ENCODE peak calls at places on chromosomes 16 and 17, in eight cellular contexts. E is NT2/D1, J is pancreas, X is adrenal gland, O is heart left ventricle, N is right lobe of liver, L is testis, U is adipocyte. Z is an unnamed sample. For H3K4me1, the result is how much of the 10 kb centered on the place peaks cover.

GRCh38 chr17:80485846-80486245 is 9.4 kb upstream of the NPTX1 start:
- DNase-seq in O (no peak), J (no peak), L (no peak), E (no peak), X (no peak), N (no peak), U (no peak), Z (no peak)

GRCh38 chr17:80080081-80080480 is 21.3 kb upstream of the GAA start:
- DNase-seq in N (no peak), J (no peak), U (peak), L (no peak), O (no peak), X (no peak), E (no peak), Z (no peak)

GRCh38 chr17:40284085-40284713 is 3.5 kb upstream of the CDC6 start:
- DNase-seq in E (no peak), L (no peak), U (peak), X (no peak), O (no peak), J (no peak), N (no peak), Z (no peak)

GRCh38 chr17:37750768-37751466 is 6.1 kb upstream of the HNF1B start:
- DNase-seq in L (no peak), E (no peak), N (no peak), U (no peak), J (no peak), O (no peak), X (no peak), Z (no peak)

GRCh38 chr16:83992624-83993023 is 24.6 kb downstream of the NECAB2 start:
- DNase-seq in J (peak), L (peak), X (peak), U (peak), E (no peak), O (peak), N (no peak), Z (no peak)

GRCh38 chr17:81420769-81421462 is 25.7 kb downstream of the BAHCC1 start:
- DNase-seq in L (no peak), O (peak), J (peak), U (peak), X (peak), N (no peak), E (no peak), Z (no peak)

GRCh38 chr16:49441366-49441780 is 67.8 kb downstream of the C16orf78 start:
- DNase-seq in N (peak), L (no peak), J (peak), E (no peak), X (peak), O (peak), U (peak), Z (no peak)

GRCh38 chr17:42325026-42325425 is 36.7 kb downstream of the STAT5A start:
- DNase-seq in L (no peak), J (no peak), O (no peak), X (peak), N (no peak), U (peak), E (no peak), Z (no peak)

GRCh38 chr17:50165867-50166517 is at the start of gene SGCA:
- DNase-seq in N (no peak), J (no peak), X (no peak), U (no peak), L (no peak), O (peak), E (no peak), Z (no peak)

GRCh38 chr17:29719469-29719868 is 96.8 kb upstream of the CORO6 start:
- DNase-seq in E (no peak), O (no peak), J (no peak), U (no peak), X (no peak), N (no peak), L (no peak), Z (no peak)

GRCh38 chr17:6551909-6552768 is 4.2 kb downstream of the PITPNM3 start:
- DNase-seq in J (peak), O (no peak), N (no peak), L (no peak), X (peak), U (no peak), E (no peak), Z (no peak)

GRCh38 chr17:58513391-58513912 is 986 bp downstream of the MTMR4 start:
- DNase-seq in N (no peak), X (peak), E (no peak), L (peak), O (no peak), U (no peak), J (no peak), Z (no peak)

GRCh38 chr16:72434159-72434558 is 262.2 kb upstream of the PMFBP1 start:
- DNase-seq in E (peak), J (no peak), L (no peak), O (no peak), N (no peak), U (peak), X (no peak), Z (no peak)

GRCh38 chr17:15966183-15966878 is 21.4 kb downstream of the ADORA2B start:
- DNase-seq in J (peak), X (no peak), N (no peak), U (no peak), O (no peak), L (no peak), E (peak), Z (no peak)

GRCh38 chr17:69434164-69434579 is 19.7 kb downstream of the MAP2K6 start:
- DNase-seq in E (no peak), X (no peak), J (peak), O (no peak), N (no peak), U (no peak), L (no peak), Z (no peak)

GRCh38 chr17:41211845-41212466 is 14.5 kb upstream of the KRTAP9-2 start:
- DNase-seq in N (no peak), U (peak), J (no peak), X (no peak), E (no peak), O (no peak), L (no peak), Z (no peak)

GRCh38 chr16:19804538-19805323 is 79.9 kb downstream of the GPRC5B start:
- DNase-seq in X (peak), U (no peak), O (peak), J (peak), N (peak), L (no peak), E (peak), Z (no peak)

GRCh38 chr16:4465977-4466779 is 8.2 kb downstream of the NMRAL1 start:
- DNase-seq in X (no peak), L (no peak), U (no peak), J (no peak), O (peak), E (no peak), N (no peak), Z (no peak)

GRCh38 chr17:82153745-82154375 is 55.8 kb upstream of the FASN start:
- DNase-seq in E (peak), U (peak), L (peak), J (peak), N (peak), X (peak), O (peak), Z (peak)

GRCh38 chr16:84593825-84594724 is 23.8 kb downstream of the COTL1 start:
- DNase-seq in N (no peak), O (peak), E (no peak), U (no peak), J (no peak), X (peak), L (peak), Z (no peak)

GRCh38 chr16:9151597-9151996 is 60.2 kb downstream of the HAPSTR1 start:
- DNase-seq in E (no peak), L (no peak), U (no peak), N (no peak), J (no peak), X (no peak), O (no peak), Z (no peak)

GRCh38 chr17:56125830-56126819 is 27.1 kb upstream of the ANKFN1 start:
- DNase-seq in O (no peak), U (peak), E (peak), N (no peak), X (peak), L (peak), J (peak), Z (no peak)

GRCh38 chr17:179066-179432 is 2.4 kb downstream of the DOC2B start:
- DNase-seq in L (no peak), E (no peak), J (peak), X (no peak), N (no peak), U (no peak), O (no peak), Z (no peak)

GRCh38 chr17:37131670-37132620 is 183.2 kb downstream of the AATF start:
- DNase-seq in U (no peak), O (no peak), N (no peak), X (no peak), E (no peak), L (no peak), J (no peak), Z (no peak)

GRCh38 chr16:46627746-46628145 is 6.6 kb upstream of the SHCBP1 start:
- DNase-seq in O (no peak), E (no peak), N (no peak), X (no peak), U (no peak), L (no peak), J (no peak), Z (no peak)

GRCh38 chr16:3454093-3454492 is 10.6 kb downstream of the NAA60 start:
- DNase-seq in E (no peak), J (no peak), O (no peak), X (no peak), L (peak), U (no peak), N (no peak), Z (no peak)

GRCh38 chr17:27478901-27479531 is 22.8 kb downstream of the KSR1 start:
- DNase-seq in N (no peak), O (no peak), J (no peak), X (no peak), L (no peak), U (no peak), E (no peak), Z (no peak)

GRCh38 chr17:65985571-65985970 is 206.4 kb downstream of the CEP112 start:
- DNase-seq in N (no peak), X (no peak), O (no peak), U (no peak), E (no peak), L (no peak), J (no peak), Z (no peak)

GRCh38 chr17:77516902-77517301 is 376.1 kb downstream of the SEC14L1 start:
- DNase-seq in E (no peak), L (no peak), J (no peak), X (no peak), N (no peak), O (no peak), U (peak), Z (no peak)

GRCh38 chr16:87597324-87597830 is 4.9 kb upstream of the JPH3 start:
- DNase-seq in U (no peak), N (no peak), J (no peak), L (no peak), O (no peak), X (no peak), E (no peak), Z (no peak)

GRCh38 chr16:4927661-4928060 is 9.3 kb downstream of the PPL start:
- DNase-seq in J (no peak), N (no peak), U (no peak), L (no peak), E (no peak), O (no peak), X (no peak), Z (no peak)

GRCh38 chr17:60139438-60140285 is 10.1 kb upstream of the CA4 start:
- DNase-seq in N (peak), X (peak), L (peak), U (peak), E (no peak), J (peak), O (peak), Z (peak)

GRCh38 chr17:78889525-78889924 is 13.5 kb downstream of the CEP295NL start:
- DNase-seq in U (no peak), E (no peak), O (no peak), X (peak), N (no peak), J (no peak), L (no peak), Z (no peak)

GRCh38 chr16:68257906-68258800 is 6.2 kb upstream of the SLC7A6 start:
- DNase-seq in N (no peak), L (no peak), X (peak), U (peak), E (no peak), O (no peak), J (no peak), Z (no peak)

GRCh38 chr17:78925234-78925633 is at the start of gene TIMP2:
- DNase-seq in E (no peak), L (peak), N (peak), X (peak), U (peak), O (peak), J (peak), Z (peak)

DNA sequence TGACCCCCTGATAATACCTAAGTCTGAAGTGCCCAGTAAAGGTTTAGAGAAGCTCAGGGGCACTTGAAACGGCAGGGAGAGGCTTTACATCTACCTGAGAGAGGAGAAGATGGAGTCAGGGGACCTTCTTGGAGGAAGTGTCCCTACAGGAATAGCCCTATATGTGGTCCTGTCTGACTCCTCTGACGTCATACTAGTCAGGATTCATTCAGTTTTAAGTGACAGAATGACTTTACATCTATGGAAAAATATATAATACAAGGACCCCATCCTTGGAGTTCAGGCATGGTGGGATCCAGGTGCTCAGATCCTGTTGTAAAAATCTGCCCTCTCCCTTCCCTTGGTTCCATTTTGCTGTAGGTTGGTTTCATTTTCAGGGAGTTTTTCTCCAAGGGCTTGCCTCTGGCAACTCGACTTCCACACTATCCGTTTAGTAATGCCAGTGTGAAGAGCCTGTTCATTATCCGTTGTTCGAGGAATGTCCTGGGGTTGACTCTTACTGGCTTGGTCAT is 205.6 kb downstream of the IRF8 start:
- DNase-seq in N (no peak), U (no peak), X (no peak), O (no peak), E (no peak), L (no peak), J (no peak), Z (no peak)
- H3K4me3 ChIP-seq in N (no peak), U (no peak), X (no peak), O (no peak), E (no peak), L (no peak), J (no peak), Z (no peak)

DNA sequence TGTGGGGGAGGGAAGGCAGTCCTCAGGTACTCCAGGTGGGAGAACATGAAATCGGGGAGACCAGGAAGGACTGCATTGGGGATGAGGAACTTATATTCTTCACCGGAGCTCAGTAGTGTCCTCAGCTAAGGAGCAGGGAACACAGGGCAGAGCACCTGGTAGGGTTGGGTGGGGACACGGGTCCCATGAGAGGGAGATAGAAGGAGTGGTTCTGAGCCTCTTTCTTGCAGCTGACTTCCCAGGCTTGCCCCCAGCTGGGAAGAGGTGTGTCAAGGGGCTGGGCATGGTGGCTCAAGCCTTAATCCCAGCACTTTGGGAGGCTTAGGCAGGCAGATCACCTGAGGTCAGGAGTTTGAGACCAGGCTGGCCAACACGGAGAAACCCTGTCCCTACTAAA is 2.1 kb downstream of the FHOD1 start:
- DNase-seq in U (no peak), X (no peak), N (no peak), L (no peak), O (no peak), J (no peak), E (no peak), Z (no peak)
- H3K4me1 ChIP-seq in U (half or more), X (half or more), N (under half), L (under half), O (half or more), J (under half), E (half or more), Z (under half)

GRCh38 chr17:75832652-75833400 is 11.4 kb downstream of the UNC13D start:
- DNase-seq in E (no peak), N (no peak), U (no peak), X (no peak), J (no peak), O (no peak), L (no peak), Z (no peak)
- H3K4me3 ChIP-seq in E (no peak), N (no peak), U (no peak), X (no peak), J (no peak), O (no peak), L (no peak), Z (no peak)

DNA sequence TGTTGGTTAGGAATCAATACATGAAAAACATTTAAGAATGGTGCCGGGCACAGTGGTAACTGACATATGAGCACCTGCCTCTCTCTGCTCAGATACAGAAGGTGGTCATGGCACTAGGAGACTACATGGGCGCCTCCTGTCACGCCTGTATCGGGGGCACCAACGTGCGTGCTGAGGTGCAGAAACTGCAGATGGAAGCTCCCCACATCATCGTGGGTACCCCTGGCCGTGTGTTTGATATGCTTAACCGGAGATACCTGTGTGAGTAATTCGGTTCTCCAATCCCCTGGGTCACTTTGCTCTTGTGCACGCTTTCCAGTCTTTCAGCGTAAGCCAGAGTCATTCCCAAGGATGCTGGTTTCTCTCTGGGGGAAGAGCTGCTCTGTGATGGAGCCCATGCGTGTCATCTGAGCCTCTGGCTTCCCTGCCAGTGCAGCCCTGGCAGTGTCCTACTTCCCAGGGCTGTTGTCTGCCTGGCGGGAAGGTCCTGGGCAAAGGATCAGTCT is 3.0 kb upstream of the CD68 start:
- DNase-seq in N (no peak), O (no peak), L (no peak), J (peak), U (no peak), E (no peak), X (no peak), Z (no peak)
- H3K4me1 ChIP-seq in N (under half), O (under half), L (under half), J (under half), U (half or more), E (under half), X (under half), Z (under half)